ENCODE peak calls at places on chromosomes 13 and 19, in seven cellular contexts. X is CD4-positive, alpha-beta memory T cell; H is stimulated activated CD8-positive, alpha-beta memory T cell treated with anti-CD3 and anti-CD28 coated beads, Interleukin-7, amount 100 ng/mL, for 1 hour; S is HFF-Myc; Q is M059J; V is activated T-helper 1 cell treated with Interleukin-2 at 50 U/mL for 16 hours; A is AG20443. G is an unnamed sample.

GRCh38 chr13:74644239-74644638 is 510.0 kb upstream of the KLF12 start:
- DNase-seq in H (no peak), S (no peak), V (no peak), A (peak), Q (no peak), X (no peak), G (no peak)

GRCh38 chr19:48330012-48330681 is 4.8 kb downstream of the EMP3 start:
- DNase-seq in X (peak), V (peak), Q (no peak), H (peak), A (no peak), S (no peak), G (peak)

GRCh38 chr19:1199531-1199930 is 6.0 kb upstream of the STK11 start:
- DNase-seq in H (no peak), V (no peak), S (no peak), A (no peak), X (no peak), Q (no peak), G (no peak)

GRCh38 chr19:10104665-10105221 is 1.4 kb upstream of the PPAN start:
- DNase-seq in S (no peak), Q (no peak), H (peak), A (no peak), X (peak), V (peak), G (no peak)

GRCh38 chr13:23753523-23753922 is 135.7 kb downstream of the MIPEP start:
- DNase-seq in V (no peak), A (no peak), Q (peak), X (no peak), S (no peak), H (no peak), G (no peak)

GRCh38 chr19:46813570-46814358 is 25.4 kb upstream of the SLC1A5 start:
- DNase-seq in Q (peak), H (no peak), V (no peak), S (no peak), X (no peak), A (peak), G (no peak)

GRCh38 chr13:25890671-25891212 is 161.1 kb downstream of the SHISA2 start:
- DNase-seq in S (no peak), A (no peak), Q (no peak), X (no peak), V (no peak), H (no peak), G (no peak)

GRCh38 chr13:21608961-21609360 is 5.0 kb upstream of the MICU2 start:
- DNase-seq in A (no peak), V (no peak), S (no peak), H (no peak), Q (peak), X (no peak), G (no peak)

GRCh38 chr13:75544681-75545333 is 4.8 kb upstream of the UCHL3 start:
- DNase-seq in X (no peak), A (peak), H (no peak), V (no peak), S (no peak), Q (peak), G (no peak)

GRCh38 chr19:51247972-51248371 is 2.9 kb upstream of the SIGLECL1 start:
- DNase-seq in Q (no peak), A (no peak), V (no peak), X (no peak), H (no peak), S (no peak), G (no peak)

GRCh38 chr13:94112731-94113130 is 366.8 kb downstream of the DCT start:
- DNase-seq in X (no peak), A (no peak), V (no peak), S (no peak), Q (no peak), H (no peak), G (no peak)

GRCh38 chr13:42064259-42064658 is 15.8 kb downstream of the DGKH start:
- DNase-seq in H (no peak), V (no peak), Q (peak), X (no peak), A (peak), S (no peak), G (no peak)

GRCh38 chr13:47499358-47500150 is 501.5 kb downstream of the SUCLA2 start:
- DNase-seq in H (no peak), V (no peak), A (peak), S (peak), X (no peak), Q (peak), G (no peak)

GRCh38 chr19:23203841-23204344 is 46.3 kb downstream of the ZNF724 start:
- DNase-seq in V (no peak), Q (peak), S (no peak), H (no peak), X (no peak), A (peak), G (no peak)

GRCh38 chr13:57314897-57315520 is 148.0 kb downstream of the PRR20E start:
- DNase-seq in S (no peak), V (no peak), X (no peak), H (no peak), A (no peak), Q (no peak), G (no peak)

GRCh38 chr13:80841346-80841882 is 500.5 kb upstream of the SPRY2 start:
- DNase-seq in V (no peak), A (no peak), X (no peak), Q (no peak), S (no peak), H (no peak), G (no peak)

GRCh38 chr19:49857061-49857833 is 6.3 kb downstream of the PTOV1 start:
- DNase-seq in X (no peak), Q (no peak), H (no peak), S (no peak), V (no peak), A (no peak), G (no peak)

GRCh38 chr19:21910318-21910717 is 74.3 kb upstream of the ZNF43 start:
- DNase-seq in X (no peak), Q (no peak), H (no peak), S (no peak), A (no peak), V (no peak), G (no peak)

GRCh38 chr13:26247608-26248007 is 6.3 kb upstream of the CDK8 start:
- DNase-seq in H (no peak), X (no peak), A (no peak), S (no peak), V (no peak), Q (no peak), G (no peak)

GRCh38 chr13:61144834-61145593 is 270.6 kb downstream of the PCDH20 start:
- DNase-seq in A (no peak), V (no peak), Q (no peak), H (no peak), S (no peak), X (no peak), G (no peak)

GRCh38 chr19:48085904-48086864 is 24.4 kb downstream of the PLA2G4C start:
- DNase-seq in V (no peak), S (no peak), H (no peak), X (no peak), A (no peak), Q (no peak), G (peak)

GRCh38 chr13:109529964-109530363 is 256.4 kb downstream of the IRS2 start:
- DNase-seq in X (no peak), Q (no peak), A (no peak), H (no peak), V (no peak), S (no peak), G (no peak)

GRCh38 chr19:8306235-8307054 is 1.7 kb downstream of the CD320 start:
- DNase-seq in V (no peak), X (no peak), S (no peak), A (no peak), Q (no peak), H (no peak), G (no peak)

GRCh38 chr13:113397606-113398425 is 33.9 kb upstream of the GRTP1 start:
- DNase-seq in S (no peak), V (no peak), X (no peak), Q (no peak), H (no peak), A (no peak), G (no peak)

GRCh38 chr13:82636119-82636518 is 1246.2 kb downstream of the SLITRK1 start:
- DNase-seq in V (no peak), Q (peak), X (no peak), A (no peak), H (no peak), S (no peak), G (no peak)

GRCh38 chr13:36870050-36870692 is 49.9 kb downstream of the SMAD9 start:
- DNase-seq in S (no peak), Q (no peak), H (no peak), X (no peak), A (no peak), V (no peak), G (no peak)

GRCh38 chr19:55173717-55174409 is 6.2 kb downstream of the SYT5 start:
- DNase-seq in X (no peak), V (no peak), Q (peak), A (peak), H (no peak), S (no peak), G (peak)

GRCh38 chr13:51269039-51269438 is 46.8 kb downstream of the FAM124A start:
- DNase-seq in S (peak), H (no peak), V (no peak), Q (peak), X (no peak), A (peak), G (no peak)

GRCh38 chr13:28753208-28753892 is 34.6 kb upstream of the SLC46A3 start:
- DNase-seq in S (peak), V (no peak), Q (peak), H (no peak), A (peak), X (no peak), G (no peak)

GRCh38 chr13:106423530-106423929 is 111.9 kb downstream of the EFNB2 start:
- DNase-seq in H (no peak), V (no peak), A (no peak), Q (no peak), X (no peak), S (no peak), G (no peak)

GRCh38 chr19:35713904-35714440 is 3.8 kb upstream of the KMT2B start:
- DNase-seq in X (no peak), S (no peak), A (no peak), Q (no peak), H (no peak), V (no peak), G (no peak)

GRCh38 chr19:30719189-30719990 is 347.2 kb downstream of the ZNF536 start:
- DNase-seq in H (no peak), Q (peak), V (no peak), X (no peak), A (peak), S (no peak), G (peak)

GRCh38 chr19:38837656-38838121 is 6.1 kb upstream of the ECH1 start:
- DNase-seq in A (no peak), S (no peak), X (no peak), Q (peak), V (no peak), H (no peak), G (no peak)

GRCh38 chr13:30622551-30622950 is 4.8 kb downstream of the USPL1 start:
- DNase-seq in Q (no peak), S (no peak), V (no peak), X (no peak), H (no peak), A (no peak), G (no peak)